ENCODE peak calls at places on chromosomes 6 and 20, in seven cellular contexts. M is GM10248, H is RWPE1, T is endothelial cell, U is heart left ventricle, X is natural killer cell, K is lower leg skin. R is an unnamed sample.

GRCh38 chr6:35034411-35035171 is 106.5 kb downstream of the TCP11 start:
- DNase-seq in M (no peak), H (no peak), T (no peak), U (peak; percentile 86), X (no peak), K (no peak), R (peak; percentile 77)

GRCh38 chr20:19860742-19861141 is 102.7 kb downstream of the RIN2 start:
- DNase-seq in M (no peak), H (no peak), T (no peak), U (no peak), X (no peak), K (no peak), R (no peak)

GRCh38 chr20:39479196-39479810 is 517.2 kb downstream of the DHX35 start:
- DNase-seq in M (no peak), H (no peak), T (no peak), U (no peak), X (no peak), K (no peak), R (no peak)

GRCh38 chr20:63847374-63848002 is 13.8 kb upstream of the ABHD16B start:
- DNase-seq in M (no peak), H (no peak), T (peak; percentile 55), U (peak; percentile 64), X (no peak), K (no peak), R (no peak)

GRCh38 chr6:22248513-22249308 is 48.1 kb downstream of the PRL start:
- DNase-seq in M (no peak), H (peak; percentile 4), T (no peak), U (no peak), X (no peak), K (no peak), R (no peak)

GRCh38 chr6:19837511-19838441 is 606 bp downstream of the ID4 start:
- DNase-seq in M (no peak), H (no peak), T (peak; percentile 65), U (peak; percentile 48), X (no peak), K (no peak), R (no peak)

GRCh38 chr20:62487564-62488086 is 11.8 kb upstream of the GATA5 start:
- DNase-seq in M (no peak), H (no peak), T (no peak), U (peak; percentile 57), X (no peak), K (no peak), R (no peak)

GRCh38 chr20:38083338-38084048 is 49.9 kb downstream of the RPRD1B start:
- DNase-seq in M (no peak), H (no peak), T (no peak), U (peak; percentile 62), X (no peak), K (no peak), R (no peak)

GRCh38 chr6:152399409-152399808 is 237.8 kb downstream of the SYNE1 start:
- DNase-seq in M (no peak), H (no peak), T (no peak), U (no peak), X (no peak), K (peak; percentile 37), R (no peak)

GRCh38 chr20:23493172-23493772 is 2.4 kb downstream of the CST8 start:
- DNase-seq in M (no peak), H (no peak), T (no peak), U (no peak), X (no peak), K (no peak), R (no peak)

GRCh38 chr6:23349521-23350147 is 776.4 kb upstream of the NRSN1 start:
- DNase-seq in M (no peak), H (peak; percentile 61), T (no peak), U (no peak), X (no peak), K (no peak), R (no peak)

GRCh38 chr6:19723533-19723932 is 113.6 kb upstream of the ID4 start:
- DNase-seq in M (no peak), H (peak; percentile 2), T (no peak), U (no peak), X (no peak), K (no peak), R (no peak)

GRCh38 chr6:44294832-44295791 is 18.0 kb downstream of the AARS2 start:
- DNase-seq in M (no peak), H (no peak), T (no peak), U (peak; percentile 18), X (no peak), K (no peak), R (no peak)

GRCh38 chr20:62583424-62583920 is 58.8 kb upstream of the SLCO4A1 start:
- DNase-seq in M (no peak), H (no peak), T (no peak), U (peak; percentile 13), X (no peak), K (no peak), R (no peak)

GRCh38 chr6:137283940-137284910 is 65.0 kb upstream of the IFNGR1 start:
- DNase-seq in M (peak; percentile 56), H (no peak), T (no peak), U (no peak), X (no peak), K (no peak), R (no peak)

GRCh38 chr20:48205786-48206185 is 420.5 kb upstream of the SULF2 start:
- DNase-seq in M (no peak), H (no peak), T (no peak), U (no peak), X (no peak), K (no peak), R (no peak)

DNA sequence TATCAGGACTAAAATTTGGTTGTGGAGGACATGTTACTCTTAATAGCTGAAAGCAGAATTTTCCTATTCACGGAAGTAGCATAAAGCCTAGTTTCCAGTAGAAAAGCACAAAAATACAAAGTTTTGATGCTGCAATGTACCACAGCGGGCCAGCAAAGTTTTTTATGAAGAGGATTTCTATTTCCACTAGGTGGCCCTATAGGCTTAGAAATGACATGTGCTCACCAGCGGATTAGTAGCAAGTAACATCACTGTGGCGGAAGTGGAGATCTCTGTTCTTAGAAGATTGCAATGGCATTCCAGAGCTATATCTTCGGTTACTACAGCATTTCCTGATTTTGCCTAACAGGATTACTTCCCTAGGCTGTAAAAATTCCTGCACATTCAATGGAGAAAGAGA is 1219.0 kb upstream of the EYS start:
- DNase-seq in M (no peak), H (no peak), T (no peak), U (no peak), X (no peak), K (no peak), R (no peak)
- TF ChIP-seq CTCF in M (no peak), H (peak; percentile 19), T (no peak), U (no peak), X (no peak), K (no peak), R (no peak)

GRCh38 chr20:54256202-54256601 is 48.3 kb downstream of the PFDN4 start:
- DNase-seq in M (no peak), H (no peak), T (no peak), U (no peak), X (no peak), K (no peak), R (no peak)
- TF ChIP-seq CTCF in M (no peak), H (no peak), T (no peak), U (no peak), X (no peak), K (no peak), R (no peak)

GRCh38 chr6:161216616-161217205 is 57.1 kb downstream of the AGPAT4 start:
- DNase-seq in M (no peak), H (no peak), T (no peak), U (no peak), X (no peak), K (no peak), R (no peak)

GRCh38 chr6:161219336-161220079 is 54.4 kb downstream of the AGPAT4 start:
- DNase-seq in M (no peak), H (no peak), T (no peak), U (no peak), X (no peak), K (no peak), R (no peak)

GRCh38 chr6:161215876-161216615 is 57.8 kb downstream of the AGPAT4 start:
- DNase-seq in M (no peak), H (no peak), T (no peak), U (no peak), X (no peak), K (no peak), R (no peak)

GRCh38 chr6:161217631-161218030 is 56.2 kb downstream of the AGPAT4 start:
- DNase-seq in M (no peak), H (no peak), T (no peak), U (no peak), X (no peak), K (no peak), R (no peak)

DNA sequence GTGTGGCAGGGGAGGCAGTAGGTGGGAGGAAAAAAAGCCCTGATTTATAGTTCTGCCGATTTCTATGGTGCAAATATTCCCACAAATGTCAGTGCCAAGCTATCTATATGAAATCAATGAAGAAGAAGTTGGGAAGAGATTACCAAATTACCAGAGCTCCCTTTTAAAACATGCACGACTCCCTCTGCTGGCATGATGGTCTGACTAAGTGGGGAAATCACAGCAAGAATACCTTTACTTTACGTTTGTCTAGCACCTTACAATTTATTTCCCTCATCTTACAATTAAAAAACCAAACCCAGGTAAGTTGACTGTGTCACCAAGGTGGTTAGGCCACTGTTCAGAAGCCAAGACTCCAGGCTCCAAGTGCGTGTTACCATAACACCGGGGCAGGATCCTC is 55.6 kb downstream of the AGPAT4 start:
- DNase-seq in M (no peak), H (no peak), T (no peak), U (no peak), X (no peak), K (no peak), R (no peak)
- TF ChIP-seq CTCF in M (no peak), H (no peak), T (no peak), U (no peak), X (no peak), K (no peak), R (no peak)

GRCh38 chr20:44690781-44691423 is 24.3 kb upstream of the CCN5 start:
- DNase-seq in M (no peak), H (no peak), T (no peak), U (peak; percentile 32), X (no peak), K (peak; percentile 71), R (no peak)

GRCh38 chr20:44689809-44690208 is 25.4 kb upstream of the CCN5 start:
- DNase-seq in M (no peak), H (no peak), T (no peak), U (no peak), X (no peak), K (no peak), R (no peak)

GRCh38 chr20:44686934-44687333 is 28.2 kb upstream of the CCN5 start:
- DNase-seq in M (no peak), H (no peak), T (no peak), U (no peak), X (no peak), K (no peak), R (no peak)

GRCh38 chr20:44691424-44692423 is 23.4 kb upstream of the CCN5 start:
- DNase-seq in M (no peak), H (no peak), T (no peak), U (peak; percentile 93), X (no peak), K (peak; percentile 76), R (no peak)

DNA sequence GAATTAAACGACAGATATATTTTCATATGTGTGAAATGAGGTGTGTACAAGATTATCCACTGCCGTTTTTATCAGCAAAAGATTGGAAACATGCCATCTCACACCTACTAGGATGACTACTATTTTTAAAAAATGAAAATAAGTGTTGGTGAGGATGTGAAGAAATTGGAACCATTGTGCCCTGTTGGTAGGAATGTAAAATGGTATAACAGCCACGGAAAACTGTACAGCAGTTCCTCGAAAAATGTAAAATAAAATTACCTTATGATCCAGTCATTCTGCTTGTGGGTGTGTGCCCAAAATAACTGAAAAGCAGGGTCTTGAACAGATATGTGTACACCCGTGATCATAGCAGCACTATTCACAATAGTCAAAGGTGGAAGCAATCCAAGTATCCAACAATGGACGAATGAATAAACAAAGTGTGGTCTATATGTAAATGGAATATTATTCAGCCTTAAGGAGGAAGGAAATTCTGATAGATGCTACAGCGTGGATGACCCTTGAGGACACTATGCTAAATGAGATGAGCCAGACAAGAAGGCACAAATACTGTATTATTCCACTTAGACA is 27.0 kb upstream of the CCN5 start:
- DNase-seq in M (no peak), H (no peak), T (no peak), U (no peak), X (no peak), K (no peak), R (no peak)
- TF ChIP-seq CTCF in M (no peak), H (no peak), T (no peak), U (no peak), X (no peak), K (no peak), R (no peak)